ENCODE peak calls at places on chromosomes 7 and 10, in eight cellular contexts. W is fibroblast of mammary gland, F is choroid plexus epithelial cell, Q is esophagus squamous epithelium, Y is heart left ventricle, I is NB4, X is tibial artery, A is hepatocyte. R is an unnamed sample.

GRCh38 chr10:75424553-75424952 is 6.9 kb upstream of the LRMDA start:
- DNase-seq in F (no peak), X (no peak), W (no peak), Y (no peak), I (no peak), Q (no peak), A (no peak), R (no peak)

GRCh38 chr7:125529237-125529636 is 599.6 kb upstream of the POT1 start:
- DNase-seq in A (no peak), W (no peak), Y (no peak), F (no peak), I (no peak), Q (no peak), X (no peak), R (peak; percentile 71)

GRCh38 chr10:12631216-12631615 is 281.9 kb downstream of the CAMK1D start:
- DNase-seq in Q (no peak), Y (no peak), F (peak; percentile 44), I (peak; percentile 5), X (no peak), A (peak; percentile 62), W (peak; percentile 20), R (peak; percentile 65)

GRCh38 chr10:87786421-87786820 is 31.6 kb downstream of the ATAD1 start:
- DNase-seq in A (no peak), X (no peak), Q (no peak), I (no peak), Y (no peak), F (no peak), W (no peak), R (no peak)

GRCh38 chr10:71342850-71343773 is 24.1 kb downstream of the SLC29A3 start:
- DNase-seq in A (peak; percentile 66), X (no peak), W (peak; percentile 11), Y (no peak), F (peak; percentile 60), I (peak; percentile 75), Q (no peak), R (no peak)

GRCh38 chr10:132883391-132883881 is 58.9 kb downstream of the CFAP46 start:
- DNase-seq in I (no peak), F (no peak), W (no peak), A (no peak), X (peak; percentile 9), Y (peak; percentile 7), Q (no peak), R (no peak)

GRCh38 chr10:91709394-91709798 is 76.5 kb upstream of the PPP1R3C start:
- DNase-seq in Y (no peak), W (peak; percentile 64), Q (no peak), A (no peak), F (peak; percentile 60), I (no peak), X (no peak), R (peak; percentile 81)

GRCh38 chr10:23158370-23158769 is 33.7 kb upstream of the PTF1A start:
- DNase-seq in I (peak; percentile 57), Q (no peak), X (no peak), Y (no peak), F (peak; percentile 81), W (peak; percentile 67), A (peak; percentile 80), R (peak; percentile 57)

GRCh38 chr7:96985992-96986391 is 19.4 kb upstream of the DLX6 start:
- DNase-seq in I (no peak), X (no peak), W (no peak), Q (no peak), Y (no peak), A (no peak), F (no peak), R (no peak)

GRCh38 chr7:73941836-73942551 is 81.0 kb downstream of the TMEM270 start:
- DNase-seq in F (no peak), I (no peak), A (no peak), W (peak; percentile 81), Y (no peak), Q (no peak), X (no peak), R (peak; percentile 76)

GRCh38 chr10:127314797-127315196 is 118.4 kb upstream of the INSYN2A start:
- DNase-seq in Q (no peak), I (no peak), W (no peak), Y (no peak), A (no peak), F (no peak), X (no peak), R (no peak)

GRCh38 chr10:110864662-110865140 is 7.0 kb upstream of the PDCD4 start:
- DNase-seq in F (peak; percentile 18), A (no peak), X (no peak), W (peak; percentile 11), Y (no peak), I (peak; percentile 92), Q (no peak), R (no peak)

GRCh38 chr10:91190388-91190870 is 30.0 kb upstream of the PCGF5 start:
- DNase-seq in I (no peak), F (peak; percentile 47), A (no peak), X (no peak), W (peak; percentile 74), Y (no peak), Q (no peak), R (no peak)

GRCh38 chr10:4316166-4316810 is 509.7 kb upstream of the AKR1E2 start:
- DNase-seq in Q (no peak), F (peak; percentile 76), Y (peak; percentile 49), W (peak; percentile 89), I (no peak), A (no peak), X (peak; percentile 61), R (no peak)

GRCh38 chr7:111329367-111330234 is 232.7 kb downstream of the IMMP2L start:
- DNase-seq in X (no peak), Y (no peak), I (no peak), F (peak; percentile 48), W (peak; percentile 17), A (no peak), Q (no peak), R (peak; percentile 20)

GRCh38 chr7:25680636-25681035 is 452.4 kb upstream of the NPVF start:
- DNase-seq in F (no peak), I (no peak), A (no peak), Y (no peak), Q (no peak), W (no peak), X (no peak), R (no peak)

GRCh38 chr10:4656576-4657194 is 169.3 kb upstream of the AKR1E2 start:
- DNase-seq in W (peak; percentile 86), F (peak; percentile 83), Y (peak; percentile 66), X (peak; percentile 50), Q (no peak), A (peak; percentile 83), I (peak; percentile 54), R (no peak)

GRCh38 chr7:91941450-91941849 is 788 bp downstream of the AKAP9 start:
- DNase-seq in A (peak; percentile 37), I (peak; percentile 77), Q (no peak), Y (peak; percentile 76), F (peak; percentile 22), W (peak; percentile 29), X (peak; percentile 32), R (peak; percentile 63)

GRCh38 chr7:98116656-98117461 is 10.2 kb downstream of the LMTK2 start:
- DNase-seq in X (no peak), F (peak; percentile 71), A (peak; percentile 41), Y (no peak), Q (no peak), W (peak; percentile 16), I (no peak), R (peak; percentile 58)

GRCh38 chr7:22992874-22993840 is 20.8 kb downstream of the HYCC1 start:
- DNase-seq in I (no peak), X (no peak), F (no peak), Q (no peak), Y (no peak), A (no peak), W (peak; percentile 27), R (no peak)

GRCh38 chr7:820341-820740 is 11.9 kb upstream of the SUN1 start:
- DNase-seq in W (no peak), Y (peak; percentile 1), A (no peak), I (no peak), Q (no peak), X (no peak), F (no peak), R (no peak)

GRCh38 chr7:816300-816750 is 16.0 kb upstream of the SUN1 start:
- DNase-seq in A (peak; percentile 99), Q (peak; percentile 89), I (peak; percentile 97), Y (peak; percentile 99), X (peak; percentile 99), W (peak; percentile 94), F (peak; percentile 98), R (peak; percentile 88)

GRCh38 chr7:816751-817671 is 15.3 kb upstream of the SUN1 start:
- DNase-seq in F (no peak), I (peak; percentile 48), W (no peak), A (peak; percentile 51), Y (peak; percentile 31), Q (no peak), X (no peak), R (peak; percentile 27)

GRCh38 chr7:815284-816216 is 16.7 kb upstream of the SUN1 start:
- DNase-seq in W (no peak), Y (peak; percentile 44), F (no peak), X (no peak), Q (no peak), A (peak; percentile 74), I (peak; percentile 50), R (no peak)

GRCh38 chr7:818031-818699 is 14.1 kb upstream of the SUN1 start:
- DNase-seq in Y (no peak), X (no peak), F (peak; percentile 66), I (peak; percentile 38), W (peak; percentile 92), Q (no peak), A (no peak), R (peak; percentile 67)
- H3K4me3 ChIP-seq in Y (no peak overlapping the region), X (peak overlapping the region; percentile 96), F (no peak overlapping the region), I (no peak overlapping the region), W (no peak overlapping the region), Q (no peak overlapping the region), A (no peak overlapping the region), R (no peak overlapping the region)

DNA sequence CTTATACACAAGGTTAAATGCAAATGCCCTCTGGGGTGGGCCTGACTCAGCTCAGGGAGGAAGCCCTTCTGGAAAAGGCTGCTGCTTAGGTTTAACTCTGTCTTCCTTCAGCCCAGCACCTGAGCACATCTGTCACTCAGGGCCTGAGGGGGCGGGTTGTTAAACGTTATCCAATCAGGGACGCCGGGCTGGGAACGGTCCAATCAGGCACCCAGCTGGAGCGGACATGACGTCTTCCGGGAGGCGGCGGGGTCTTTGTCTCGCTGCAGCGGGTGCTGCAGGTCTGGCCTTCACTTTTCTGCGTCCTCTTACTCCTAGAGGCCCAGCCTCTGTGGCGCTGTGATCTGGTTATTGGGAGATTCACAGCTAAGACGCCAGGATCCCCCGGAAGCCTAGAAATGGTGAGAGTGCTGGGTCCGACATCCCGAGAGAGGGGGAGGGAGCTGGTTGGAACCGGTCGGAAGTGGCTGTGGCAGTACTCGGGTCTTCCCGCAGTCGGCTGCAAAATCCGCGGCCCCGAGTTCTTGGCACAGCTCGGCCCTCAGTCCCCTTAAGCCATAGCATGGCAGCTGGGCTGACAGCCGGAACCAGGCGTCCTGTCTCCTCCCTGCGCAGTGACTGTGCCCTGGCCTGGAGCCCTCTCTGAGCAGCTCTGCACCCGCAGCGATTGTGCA is at the start of gene ZNF138:
- DNase-seq in I (peak; percentile 99), W (peak; percentile 91), A (peak; percentile 97), Q (peak; percentile 75), Y (peak; percentile 98), X (peak; percentile 96), F (peak; percentile 96), R (peak; percentile 89)
- TF ChIP-seq CTCF in I (no peak), W (no peak), A (peak; percentile 7), Q (peak; percentile 21), Y (peak; percentile 17), X (peak; percentile 19), F (no peak), R (no peak)

GRCh38 chr10:96271017-96271815 is at the start of gene BLNK:
- DNase-seq in Y (peak; percentile 64), F (peak; percentile 50), A (peak; percentile 76), X (peak; percentile 87), I (no peak), Q (peak; percentile 37), W (peak; percentile 39), R (peak; percentile 93)
- H3K4me3 ChIP-seq in Y (no peak within 1 kb of the TSS), F (no peak within 1 kb of the TSS), A (no peak within 1 kb of the TSS), X (peak within 1 kb of the TSS; percentile 14), I (no peak within 1 kb of the TSS), Q (peak within 1 kb of the TSS; percentile 34), W (no peak within 1 kb of the TSS), R (peak within 1 kb of the TSS; percentile 57)

GRCh38 chr7:20778063-20778721 is 8.5 kb downstream of the SP8 start:
- DNase-seq in X (no peak), F (peak; percentile 23), Y (no peak), I (no peak), Q (no peak), A (peak; percentile 84), W (no peak), R (no peak)
- TF ChIP-seq CTCF in X (peak; percentile 42), F (peak; percentile 46), Y (peak; percentile 52), I (no peak), Q (peak; percentile 77), A (peak; percentile 71), W (peak; percentile 36), R (peak; percentile 83)